ENCODE peak calls at places on chromosomes 5 and 9, in four cellular contexts. Z is GM23248, N is amygdala, X is left cardiac atrium. B is an unnamed sample.

GRCh38 chr9:133403766-133404439 is 13.9 kb downstream of the REXO4 start:
- DNase-seq in Z (peak; percentile 33), N (no peak), X (no peak), B (peak; percentile 74)

GRCh38 chr9:109122726-109123621 is 3.2 kb upstream of the TMEM245 start:
- DNase-seq in Z (no peak), N (no peak), X (no peak), B (no peak)

GRCh38 chr5:20972419-20972925 is 984.5 kb upstream of the CDH18 start:
- DNase-seq in Z (no peak), N (no peak), X (peak; percentile 55), B (no peak)

GRCh38 chr5:139470821-139471300 is at the start of gene SMIM33:
- DNase-seq in Z (no peak), N (no peak), X (no peak), B (no peak)

GRCh38 chr5:34484190-34484589 is 171.9 kb upstream of the RAI14 start:
- DNase-seq in Z (no peak), N (no peak), X (no peak), B (no peak)

GRCh38 chr9:35096035-35096849 is at the start of gene PIGO:
- DNase-seq in Z (peak; percentile 91), N (peak; percentile 69), X (peak; percentile 93), B (peak; percentile 81)

GRCh38 chr5:108727154-108727638 is 20.5 kb upstream of the FER start:
- DNase-seq in Z (peak; percentile 63), N (no peak), X (no peak), B (no peak)

GRCh38 chr5:157710431-157710830 is 20.8 kb upstream of the THG1L start:
- DNase-seq in Z (no peak), N (no peak), X (no peak), B (no peak)

GRCh38 chr9:86096382-86096781 is 3.0 kb downstream of the GOLM1 start:
- DNase-seq in Z (peak; percentile 69), N (no peak), X (no peak), B (no peak)

GRCh38 chr9:136564379-136564988 is 18.6 kb upstream of the NOTCH1 start:
- DNase-seq in Z (peak; percentile 96), N (no peak), X (peak; percentile 87), B (no peak)

GRCh38 chr9:81758123-81758797 is 68.9 kb upstream of the TLE1 start:
- DNase-seq in Z (no peak), N (no peak), X (no peak), B (no peak)

GRCh38 chr5:97735209-97735608 is 552.2 kb upstream of the RIOK2 start:
- DNase-seq in Z (peak; percentile 78), N (no peak), X (no peak), B (no peak)

GRCh38 chr5:77900691-77901090 is 124.6 kb upstream of the TBCA start:
- DNase-seq in Z (no peak), N (peak; percentile 19), X (no peak), B (no peak)

GRCh38 chr5:113357696-113358476 is 76.9 kb downstream of the TSSK1B start:
- DNase-seq in Z (no peak), N (no peak), X (no peak), B (no peak)

GRCh38 chr9:4811824-4812223 is 19.1 kb downstream of the RCL1 start:
- DNase-seq in Z (no peak), N (no peak), X (no peak), B (no peak)

GRCh38 chr9:128920381-128921058 is at the start of gene PHYHD1:
- DNase-seq in Z (peak; percentile 88), N (peak; percentile 28), X (peak; percentile 79), B (no peak)

GRCh38 chr9:136017813-136018190 is 56.6 kb upstream of the UBAC1 start:
- DNase-seq in Z (no peak), N (no peak), X (no peak), B (no peak)

GRCh38 chr5:95984287-95984938 is 22.8 kb upstream of the ELL2 start:
- DNase-seq in Z (peak; percentile 70), N (no peak), X (no peak), B (no peak)

GRCh38 chr5:119356384-119357188 is 767 bp downstream of the TNFAIP8 start:
- DNase-seq in Z (peak; percentile 58), N (no peak), X (no peak), B (no peak)

GRCh38 chr5:67493676-67494075 is 297.1 kb upstream of the CD180 start:
- DNase-seq in Z (peak; percentile 30), N (no peak), X (no peak), B (no peak)

GRCh38 chr5:88172847-88173758 is 95.5 kb downstream of the TMEM161B start:
- DNase-seq in Z (no peak), N (no peak), X (no peak), B (no peak)

GRCh38 chr5:172771439-172772111 is 580 bp upstream of the DUSP1 start:
- DNase-seq in Z (peak; percentile 72), N (no peak), X (no peak), B (no peak)

GRCh38 chr5:23139338-23140171 is 286.4 kb upstream of the CDH12 start:
- DNase-seq in Z (peak; percentile 18), N (no peak), X (no peak), B (no peak)

GRCh38 chr5:80912479-80912878 is 47.7 kb upstream of the RASGRF2 start:
- DNase-seq in Z (no peak), N (no peak), X (no peak), B (no peak)

GRCh38 chr5:52800394-52801213 is 12.9 kb downstream of the ITGA1 start:
- DNase-seq in Z (peak; percentile 91), N (no peak), X (peak; percentile 76), B (no peak)

GRCh38 chr9:90988318-90988717 is 186.7 kb downstream of the SYK start:
- DNase-seq in Z (no peak), N (no peak), X (no peak), B (no peak)

GRCh38 chr9:32899181-32899580 is 102.2 kb downstream of the APTX start:
- DNase-seq in Z (peak; percentile 61), N (no peak), X (no peak), B (no peak)

GRCh38 chr5:13354611-13355010 is 589.9 kb downstream of the DNAH5 start:
- DNase-seq in Z (no peak), N (no peak), X (no peak), B (no peak)

GRCh38 chr9:34010979-34011378 is 37.7 kb downstream of the UBAP2 start:
- DNase-seq in Z (peak; percentile 39), N (no peak), X (no peak), B (no peak)

GRCh38 chr5:114839360-114839759 is 330.3 kb downstream of the TRIM36 start:
- DNase-seq in Z (no peak), N (no peak), X (no peak), B (no peak)

GRCh38 chr5:103247120-103247519 is 11.4 kb upstream of the MACIR start:
- DNase-seq in Z (no peak), N (no peak), X (no peak), B (no peak)